ENCODE peak calls at places on chromosomes 6 and 20, in seven cellular contexts. One of them, this sample, is unnamed.

GRCh38 chr6:111992851-111993250 is 61.1 kb upstream of the CCN6 start:
- DNase-seq in CD8-positive, alpha-beta T cell: peak; percentile 68
- DNase-seq in GM23248: peak; percentile 36
- DNase-seq in cardiac muscle cell: no peak
- DNase-seq in adipocyte: no peak
- DNase-seq in neural progenitor cell: no peak
- DNase-seq in DND-41: peak; percentile 79
- DNase-seq in this sample: no peak

GRCh38 chr6:134447883-134448387 is 130.0 kb upstream of the SGK1 start:
- DNase-seq in DND-41: no peak
- DNase-seq in cardiac muscle cell: peak; percentile 67
- DNase-seq in CD8-positive, alpha-beta T cell: no peak
- DNase-seq in GM23248: peak; percentile 95
- DNase-seq in neural progenitor cell: no peak
- DNase-seq in adipocyte: peak; percentile 68
- DNase-seq in this sample: no peak

GRCh38 chr6:12459945-12460800 is 170.0 kb downstream of the EDN1 start:
- DNase-seq in GM23248: peak; percentile 4
- DNase-seq in neural progenitor cell: no peak
- DNase-seq in cardiac muscle cell: peak; percentile 36
- DNase-seq in DND-41: no peak
- DNase-seq in adipocyte: peak; percentile 52
- DNase-seq in CD8-positive, alpha-beta T cell: no peak
- DNase-seq in this sample: no peak

GRCh38 chr20:46099491-46100287 is 9.9 kb upstream of the NCOA5 start:
- DNase-seq in neural progenitor cell: peak; percentile 52
- DNase-seq in adipocyte: no peak
- DNase-seq in DND-41: no peak
- DNase-seq in GM23248: peak; percentile 27
- DNase-seq in cardiac muscle cell: peak; percentile 23
- DNase-seq in CD8-positive, alpha-beta T cell: no peak
- DNase-seq in this sample: no peak

GRCh38 chr6:159979136-159979874 is 10.4 kb downstream of the IGF2R start:
- DNase-seq in adipocyte: peak; percentile 45
- DNase-seq in neural progenitor cell: peak; percentile 48
- DNase-seq in GM23248: peak; percentile 78
- DNase-seq in DND-41: peak; percentile 91
- DNase-seq in cardiac muscle cell: peak; percentile 24
- DNase-seq in CD8-positive, alpha-beta T cell: peak; percentile 64
- DNase-seq in this sample: peak; percentile 73

GRCh38 chr6:2914318-2914660 is 11.2 kb upstream of the SERPINB9 start:
- DNase-seq in CD8-positive, alpha-beta T cell: no peak
- DNase-seq in adipocyte: no peak
- DNase-seq in DND-41: no peak
- DNase-seq in cardiac muscle cell: no peak
- DNase-seq in neural progenitor cell: no peak
- DNase-seq in GM23248: no peak
- DNase-seq in this sample: no peak

GRCh38 chr6:38282911-38283310 is 356.8 kb downstream of the BTBD9 start:
- DNase-seq in neural progenitor cell: no peak
- DNase-seq in adipocyte: no peak
- DNase-seq in cardiac muscle cell: no peak
- DNase-seq in DND-41: no peak
- DNase-seq in GM23248: no peak
- DNase-seq in CD8-positive, alpha-beta T cell: no peak
- DNase-seq in this sample: no peak

GRCh38 chr6:159470400-159470799 is 222.6 kb downstream of the SOD2 start:
- DNase-seq in GM23248: no peak
- DNase-seq in neural progenitor cell: no peak
- DNase-seq in CD8-positive, alpha-beta T cell: no peak
- DNase-seq in cardiac muscle cell: no peak
- DNase-seq in adipocyte: no peak
- DNase-seq in DND-41: no peak
- DNase-seq in this sample: no peak

GRCh38 chr6:154508573-154509375 is 1.7 kb downstream of the CNKSR3 start:
- DNase-seq in DND-41: no peak
- DNase-seq in GM23248: peak; percentile 26
- DNase-seq in CD8-positive, alpha-beta T cell: no peak
- DNase-seq in cardiac muscle cell: no peak
- DNase-seq in adipocyte: peak; percentile 41
- DNase-seq in neural progenitor cell: no peak
- DNase-seq in this sample: no peak

GRCh38 chr6:103783344-103783743 is 1076.4 kb downstream of the HACE1 start:
- DNase-seq in CD8-positive, alpha-beta T cell: no peak
- DNase-seq in DND-41: no peak
- DNase-seq in cardiac muscle cell: peak; percentile 1
- DNase-seq in neural progenitor cell: no peak
- DNase-seq in GM23248: no peak
- DNase-seq in adipocyte: no peak
- DNase-seq in this sample: peak; percentile 39

GRCh38 chr6:99344289-99344688 is 5.2 kb downstream of the FAXC start:
- DNase-seq in GM23248: peak; percentile 29
- DNase-seq in adipocyte: peak; percentile 45
- DNase-seq in DND-41: no peak
- DNase-seq in CD8-positive, alpha-beta T cell: no peak
- DNase-seq in cardiac muscle cell: peak; percentile 32
- DNase-seq in neural progenitor cell: no peak
- DNase-seq in this sample: no peak

GRCh38 chr6:158411998-158412397 is 99.7 kb downstream of the TULP4 start:
- DNase-seq in CD8-positive, alpha-beta T cell: no peak
- DNase-seq in neural progenitor cell: no peak
- DNase-seq in adipocyte: no peak
- DNase-seq in GM23248: no peak
- DNase-seq in DND-41: no peak
- DNase-seq in cardiac muscle cell: no peak
- DNase-seq in this sample: no peak

GRCh38 chr20:833450-834150 is at the start of gene FAM110A:
- DNase-seq in GM23248: peak; percentile 99
- DNase-seq in cardiac muscle cell: peak; percentile 97
- DNase-seq in adipocyte: peak; percentile 98
- DNase-seq in neural progenitor cell: peak; percentile 96
- DNase-seq in CD8-positive, alpha-beta T cell: peak; percentile 96
- DNase-seq in DND-41: peak; percentile 97
- DNase-seq in this sample: peak; percentile 97

GRCh38 chr6:81214414-81215091 is 537.9 kb downstream of the TENT5A start:
- DNase-seq in cardiac muscle cell: no peak
- DNase-seq in CD8-positive, alpha-beta T cell: no peak
- DNase-seq in neural progenitor cell: no peak
- DNase-seq in GM23248: no peak
- DNase-seq in DND-41: no peak
- DNase-seq in adipocyte: no peak
- DNase-seq in this sample: no peak

GRCh38 chr6:117483645-117484016 is 1.2 kb downstream of the DCBLD1 start:
- DNase-seq in GM23248: peak; percentile 64
- DNase-seq in DND-41: no peak
- DNase-seq in cardiac muscle cell: peak; percentile 54
- DNase-seq in CD8-positive, alpha-beta T cell: no peak
- DNase-seq in adipocyte: peak; percentile 61
- DNase-seq in neural progenitor cell: no peak
- DNase-seq in this sample: peak; percentile 15

GRCh38 chr6:90350689-90351554 is 54.3 kb upstream of the BACH2 start:
- DNase-seq in CD8-positive, alpha-beta T cell: peak; percentile 60
- DNase-seq in DND-41: peak; percentile 70
- DNase-seq in adipocyte: no peak
- DNase-seq in cardiac muscle cell: no peak
- DNase-seq in GM23248: no peak
- DNase-seq in neural progenitor cell: no peak
- DNase-seq in this sample: no peak

GRCh38 chr20:63747622-63748355 is 8.2 kb downstream of the SLC2A4RG start:
- DNase-seq in GM23248: no peak
- DNase-seq in neural progenitor cell: no peak
- DNase-seq in adipocyte: no peak
- DNase-seq in cardiac muscle cell: no peak
- DNase-seq in DND-41: no peak
- DNase-seq in CD8-positive, alpha-beta T cell: no peak
- DNase-seq in this sample: no peak

GRCh38 chr6:152273002-152273401 is 364.2 kb downstream of the SYNE1 start:
- DNase-seq in CD8-positive, alpha-beta T cell: no peak
- DNase-seq in DND-41: no peak
- DNase-seq in neural progenitor cell: no peak
- DNase-seq in cardiac muscle cell: peak; percentile 12
- DNase-seq in adipocyte: peak; percentile 59
- DNase-seq in GM23248: peak; percentile 81
- DNase-seq in this sample: no peak

GRCh38 chr6:412146-412886 is 20.8 kb downstream of the IRF4 start:
- DNase-seq in cardiac muscle cell: no peak
- DNase-seq in neural progenitor cell: no peak
- DNase-seq in GM23248: no peak
- DNase-seq in CD8-positive, alpha-beta T cell: no peak
- DNase-seq in DND-41: no peak
- DNase-seq in adipocyte: no peak
- DNase-seq in this sample: no peak

GRCh38 chr6:409370-409972 is 17.9 kb downstream of the IRF4 start:
- DNase-seq in adipocyte: no peak
- DNase-seq in CD8-positive, alpha-beta T cell: no peak
- DNase-seq in cardiac muscle cell: no peak
- DNase-seq in GM23248: no peak
- DNase-seq in neural progenitor cell: no peak
- DNase-seq in DND-41: no peak
- DNase-seq in this sample: no peak

GRCh38 chr6:408599-409102 is 17.1 kb downstream of the IRF4 start:
- DNase-seq in CD8-positive, alpha-beta T cell: no peak
- DNase-seq in GM23248: peak; percentile 75
- DNase-seq in DND-41: no peak
- DNase-seq in cardiac muscle cell: peak; percentile 52
- DNase-seq in adipocyte: peak; percentile 67
- DNase-seq in neural progenitor cell: peak; percentile 79
- DNase-seq in this sample: no peak

GRCh38 chr6:411402-412145 is 20.0 kb downstream of the IRF4 start:
- DNase-seq in cardiac muscle cell: no peak
- DNase-seq in DND-41: no peak
- DNase-seq in neural progenitor cell: no peak
- DNase-seq in CD8-positive, alpha-beta T cell: no peak
- DNase-seq in GM23248: peak; percentile 19
- DNase-seq in adipocyte: no peak
- DNase-seq in this sample: no peak

GRCh38 chr6:410555-411395 is 19.2 kb downstream of the IRF4 start:
- DNase-seq in cardiac muscle cell: no peak
- DNase-seq in CD8-positive, alpha-beta T cell: no peak
- DNase-seq in DND-41: no peak
- DNase-seq in adipocyte: no peak
- DNase-seq in GM23248: no peak
- DNase-seq in neural progenitor cell: no peak
- DNase-seq in this sample: no peak
- H3K27me3 ChIP-seq in cardiac muscle cell: no peaks in the 10 kb centered on the region
- H3K27me3 ChIP-seq in CD8-positive, alpha-beta T cell: no peaks in the 10 kb centered on the region
- H3K27me3 ChIP-seq in DND-41: peaks cover 14% of the 10 kb centered on the region
- H3K27me3 ChIP-seq in adipocyte: no peaks in the 10 kb centered on the region
- H3K27me3 ChIP-seq in GM23248: peaks cover 83% of the 10 kb centered on the region
- H3K27me3 ChIP-seq in neural progenitor cell: no peaks in the 10 kb centered on the region
- H3K27me3 ChIP-seq in this sample: no peaks in the 10 kb centered on the region

GRCh38 chr6:16585805-16586204 is 175.5 kb downstream of the ATXN1 start:
- DNase-seq in adipocyte: no peak
- DNase-seq in GM23248: no peak
- DNase-seq in neural progenitor cell: no peak
- DNase-seq in CD8-positive, alpha-beta T cell: no peak
- DNase-seq in cardiac muscle cell: peak; percentile 19
- DNase-seq in DND-41: no peak
- DNase-seq in this sample: no peak
- H3K4me3 ChIP-seq in adipocyte: peak overlapping the region; percentile 30
- H3K4me3 ChIP-seq in GM23248: no peak overlapping the region
- H3K4me3 ChIP-seq in neural progenitor cell: no peak overlapping the region
- H3K4me3 ChIP-seq in CD8-positive, alpha-beta T cell: no peak overlapping the region
- H3K4me3 ChIP-seq in cardiac muscle cell: no peak overlapping the region
- H3K4me3 ChIP-seq in DND-41: no peak overlapping the region
- H3K4me3 ChIP-seq in this sample: no peak overlapping the region

GRCh38 chr6:30009113-30009512 is 52.0 kb upstream of the POLR1H start:
- DNase-seq in CD8-positive, alpha-beta T cell: no peak
- DNase-seq in neural progenitor cell: no peak
- DNase-seq in GM23248: no peak
- DNase-seq in cardiac muscle cell: no peak
- DNase-seq in adipocyte: no peak
- DNase-seq in DND-41: no peak
- DNase-seq in this sample: no peak
- H3K27me3 ChIP-seq in CD8-positive, alpha-beta T cell: peaks cover 16% of the 10 kb centered on the region
- H3K27me3 ChIP-seq in neural progenitor cell: peaks cover 55% of the 10 kb centered on the region
- H3K27me3 ChIP-seq in GM23248: peaks cover 14% of the 10 kb centered on the region
- H3K27me3 ChIP-seq in cardiac muscle cell: peaks cover 58% of the 10 kb centered on the region
- H3K27me3 ChIP-seq in adipocyte: peaks cover 24% of the 10 kb centered on the region
- H3K27me3 ChIP-seq in DND-41: no peaks in the 10 kb centered on the region
- H3K27me3 ChIP-seq in this sample: no peaks in the 10 kb centered on the region

GRCh38 chr20:11919046-11919445 is 1.4 kb downstream of the BTBD3 start:
- DNase-seq in DND-41: no peak
- DNase-seq in CD8-positive, alpha-beta T cell: no peak
- DNase-seq in GM23248: no peak
- DNase-seq in adipocyte: no peak
- DNase-seq in cardiac muscle cell: peak; percentile 36
- DNase-seq in neural progenitor cell: peak; percentile 8
- DNase-seq in this sample: no peak

GRCh38 chr20:11917663-11918062 is at the start of gene BTBD3:
- DNase-seq in neural progenitor cell: peak; percentile 16
- DNase-seq in GM23248: peak; percentile 64
- DNase-seq in adipocyte: peak; percentile 21
- DNase-seq in DND-41: no peak
- DNase-seq in CD8-positive, alpha-beta T cell: no peak
- DNase-seq in cardiac muscle cell: peak; percentile 79
- DNase-seq in this sample: peak; percentile 85

GRCh38 chr20:11920083-11920482 is 2.4 kb downstream of the BTBD3 start:
- DNase-seq in adipocyte: no peak
- DNase-seq in cardiac muscle cell: no peak
- DNase-seq in DND-41: no peak
- DNase-seq in CD8-positive, alpha-beta T cell: no peak
- DNase-seq in GM23248: no peak
- DNase-seq in neural progenitor cell: no peak
- DNase-seq in this sample: no peak

GRCh38 chr20:11919571-11919970 is 1.9 kb downstream of the BTBD3 start:
- DNase-seq in DND-41: no peak
- DNase-seq in neural progenitor cell: no peak
- DNase-seq in GM23248: no peak
- DNase-seq in cardiac muscle cell: no peak
- DNase-seq in CD8-positive, alpha-beta T cell: no peak
- DNase-seq in adipocyte: no peak
- DNase-seq in this sample: no peak

DNA sequence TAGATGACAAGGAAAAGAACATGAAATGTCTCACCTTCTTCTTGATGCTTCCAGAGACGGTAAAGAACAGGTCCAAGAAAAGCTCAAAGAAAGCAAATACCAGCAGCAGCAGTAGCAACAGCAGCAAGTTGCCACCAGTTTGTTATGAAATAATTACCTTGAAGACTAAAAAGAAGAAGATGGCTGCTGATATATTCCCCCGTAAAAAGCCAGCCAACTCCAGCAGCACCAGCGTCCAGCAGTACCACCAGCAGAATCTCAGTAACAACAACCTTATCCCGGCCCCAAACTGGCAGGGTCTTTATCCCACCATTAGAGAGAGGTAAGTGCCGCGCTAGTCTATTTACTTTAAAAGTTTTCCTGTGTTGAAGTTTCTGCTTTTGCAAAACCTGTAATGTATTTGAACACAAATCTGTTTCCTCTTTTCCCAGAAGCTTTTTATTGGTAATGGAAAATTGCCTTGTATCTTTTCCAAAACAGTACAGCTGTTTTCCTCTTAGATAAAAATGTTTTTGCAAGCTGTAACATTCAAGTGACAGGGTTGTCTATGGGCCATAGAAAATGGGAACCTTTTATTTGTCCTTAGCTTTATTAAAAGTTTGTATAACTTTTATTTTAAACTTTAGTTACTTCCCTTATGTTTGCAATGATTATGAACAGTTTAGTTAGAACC is 723 bp downstream of the BTBD3 start:
- DNase-seq in DND-41: no peak
- DNase-seq in cardiac muscle cell: no peak
- DNase-seq in CD8-positive, alpha-beta T cell: no peak
- DNase-seq in adipocyte: no peak
- DNase-seq in GM23248: peak; percentile 2
- DNase-seq in neural progenitor cell: no peak
- DNase-seq in this sample: no peak
- H3K4me3 ChIP-seq in DND-41: no peak overlapping the region
- H3K4me3 ChIP-seq in cardiac muscle cell: no peak overlapping the region
- H3K4me3 ChIP-seq in CD8-positive, alpha-beta T cell: no peak overlapping the region
- H3K4me3 ChIP-seq in adipocyte: peak overlapping the region; percentile 73
- H3K4me3 ChIP-seq in GM23248: peak overlapping the region; percentile 37
- H3K4me3 ChIP-seq in neural progenitor cell: no peak overlapping the region
- H3K4me3 ChIP-seq in this sample: no peak overlapping the region